ENCODE peak calls at places on chromosome 14, in six cellular contexts. O is neuronal stem cell, J is IMR-90, R is mesenchymal stem cell, Z is H9, B is H1. A is an unnamed sample.

GRCh38 chr14:103141117-103141796 is 18.0 kb downstream of the TNFAIP2 start:
- DNase-seq in R (no peak), B (peak), Z (peak), J (peak), O (no peak), A (peak)

GRCh38 chr14:87996276-87996592 is 3.3 kb upstream of the GALC start:
- DNase-seq in Z (no peak), O (no peak), B (no peak), J (peak), R (no peak), A (peak)

GRCh38 chr14:100428727-100429126 is 105.6 kb downstream of the SLC25A47 start:
- DNase-seq in J (peak), O (no peak), Z (no peak), B (no peak), R (peak), A (no peak)

GRCh38 chr14:38098074-38098846 is 109.4 kb upstream of the SSTR1 start:
- DNase-seq in B (no peak), J (peak), Z (no peak), O (no peak), R (peak), A (no peak)

GRCh38 chr14:98906123-98906995 is 365.6 kb downstream of the BCL11B start:
- DNase-seq in B (no peak), Z (no peak), J (no peak), O (no peak), R (no peak), A (peak)

GRCh38 chr14:24965934-24966593 is 83.9 kb downstream of the STXBP6 start:
- DNase-seq in Z (no peak), J (peak), B (no peak), O (peak), R (peak), A (peak)

GRCh38 chr14:70995671-70996070 is 88.4 kb downstream of the PCNX1 start:
- DNase-seq in R (no peak), Z (peak), O (no peak), J (peak), B (no peak), A (peak)

GRCh38 chr14:60265163-60265562 is 16.1 kb downstream of the PPM1A start:
- DNase-seq in O (no peak), B (no peak), R (no peak), J (no peak), Z (no peak), A (no peak)

GRCh38 chr14:61561657-61562276 is 133.5 kb upstream of the HIF1A start:
- DNase-seq in B (no peak), O (no peak), R (peak), Z (peak), J (peak), A (peak)

GRCh38 chr14:74902941-74903705 is 19.9 kb downstream of the RPS6KL1 start:
- DNase-seq in Z (no peak), R (no peak), B (no peak), J (no peak), O (no peak), A (peak)

GRCh38 chr14:54796961-54797360 is 105.7 kb downstream of the GCH1 start:
- DNase-seq in O (no peak), R (peak), Z (no peak), B (no peak), J (peak), A (no peak)

GRCh38 chr14:39203659-39204606 is 28.9 kb downstream of the PNN start:
- DNase-seq in Z (peak), B (peak), O (no peak), J (no peak), R (no peak), A (peak)

GRCh38 chr14:88993946-88994345 is 169.5 kb downstream of the TTC8 start:
- DNase-seq in R (no peak), J (peak), Z (no peak), B (no peak), O (no peak), A (no peak)

GRCh38 chr14:105773584-105773983 is 247.2 kb downstream of the TMEM121 start:
- DNase-seq in B (no peak), J (no peak), Z (no peak), O (no peak), R (no peak), A (no peak)

GRCh38 chr14:69321601-69322330 is 61.8 kb downstream of the GALNT16 start:
- DNase-seq in Z (no peak), O (no peak), R (no peak), B (no peak), J (no peak), A (no peak)

GRCh38 chr14:36771256-36771655 is 109.6 kb downstream of the PAX9 start:
- DNase-seq in Z (no peak), J (no peak), B (no peak), R (no peak), O (no peak), A (no peak)

GRCh38 chr14:76273346-76273745 is 102.6 kb upstream of the ESRRB start:
- DNase-seq in R (no peak), O (no peak), B (no peak), J (no peak), Z (peak), A (no peak)

GRCh38 chr14:75986439-75986765 is 839 bp downstream of the IFT43 start:
- DNase-seq in O (no peak), J (no peak), Z (no peak), B (no peak), R (no peak), A (no peak)

GRCh38 chr14:35247777-35248475 is 44.3 kb upstream of the PSMA6 start:
- DNase-seq in Z (no peak), B (no peak), O (no peak), J (peak), R (peak), A (peak)

GRCh38 chr14:58167891-58168290 is 15.9 kb upstream of the ARMH4 start:
- DNase-seq in O (no peak), Z (no peak), J (no peak), R (no peak), B (no peak), A (no peak)

GRCh38 chr14:72543325-72543724 is 350.6 kb downstream of the DPF3 start:
- DNase-seq in Z (no peak), O (no peak), R (peak), J (peak), B (no peak), A (no peak)

GRCh38 chr14:79037114-79037513 is 866.9 kb downstream of the NRXN3 start:
- DNase-seq in Z (no peak), J (no peak), O (no peak), B (no peak), R (no peak), A (no peak)

GRCh38 chr14:52077261-52077984 is 8.6 kb upstream of the NID2 start:
- DNase-seq in O (no peak), B (no peak), Z (no peak), J (peak), R (peak), A (no peak)

GRCh38 chr14:61671086-61671485 is 24.2 kb upstream of the HIF1A start:
- DNase-seq in O (no peak), B (no peak), Z (no peak), R (no peak), J (no peak), A (no peak)

GRCh38 chr14:68308695-68309094 is 484.2 kb downstream of the ZFP36L1 start:
- DNase-seq in O (no peak), Z (no peak), B (no peak), R (no peak), J (no peak), A (no peak)

GRCh38 chr14:68305738-68306137 is 486.2 kb downstream of the RAD51B start:
- DNase-seq in B (no peak), Z (no peak), O (no peak), J (no peak), R (no peak), A (no peak)

GRCh38 chr14:68306265-68306933 is 486.5 kb downstream of the ZFP36L1 start:
- DNase-seq in B (no peak), J (no peak), R (no peak), O (no peak), Z (no peak), A (no peak)

GRCh38 chr14:68307769-68308168 is 485.1 kb downstream of the ZFP36L1 start:
- DNase-seq in B (no peak), J (peak), Z (no peak), R (no peak), O (no peak), A (no peak)

GRCh38 chr14:68306934-68307758 is 485.7 kb downstream of the ZFP36L1 start:
- DNase-seq in O (no peak), Z (no peak), J (peak), B (no peak), R (no peak), A (no peak)
- H3K4me2 ChIP-seq in O (no peak), Z (no peak), J (peak), B (no peak), R (no peak), A (no peak)

GRCh38 chr14:31993521-31993941 is 83.6 kb upstream of the ARHGAP5 start:
- DNase-seq in B (no peak), O (no peak), R (peak), J (no peak), Z (no peak), A (no peak)
- H2BK15ac ChIP-seq in B (no peak), O (no peak), R (peak), J (no peak), Z (no peak), A (peak)

DNA sequence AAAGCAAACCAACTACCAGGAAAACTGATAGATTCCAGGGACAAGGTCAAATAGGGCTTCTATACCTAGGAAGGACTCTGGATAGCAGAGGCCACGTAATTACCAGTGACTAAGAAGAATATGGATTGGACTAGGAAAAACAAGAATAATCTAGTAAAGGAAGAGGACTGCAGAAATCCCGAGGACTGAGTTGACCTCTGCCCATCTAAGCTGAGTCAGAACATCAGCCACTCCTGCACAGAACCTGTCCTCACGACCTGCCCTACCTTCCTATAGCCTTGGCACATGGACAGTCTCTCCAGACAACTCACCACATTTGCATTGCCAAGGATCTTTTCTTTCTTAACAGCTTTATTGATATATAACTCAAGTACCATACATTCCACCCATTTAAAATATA is 2.3 kb downstream of the OR6J1 start:
- DNase-seq in B (no peak), R (no peak), O (no peak), J (no peak), Z (no peak), A (no peak)
- H3K4me2 ChIP-seq in B (no peak), R (no peak), O (no peak), J (no peak), Z (no peak), A (no peak)

GRCh38 chr14:85308531-85309300 is 221.2 kb upstream of the FLRT2 start:
- DNase-seq in B (no peak), R (peak), J (no peak), O (no peak), Z (no peak), A (no peak)
- H2BK15ac ChIP-seq in B (no peak), R (no peak), J (no peak), O (no peak), Z (no peak), A (no peak)

DNA sequence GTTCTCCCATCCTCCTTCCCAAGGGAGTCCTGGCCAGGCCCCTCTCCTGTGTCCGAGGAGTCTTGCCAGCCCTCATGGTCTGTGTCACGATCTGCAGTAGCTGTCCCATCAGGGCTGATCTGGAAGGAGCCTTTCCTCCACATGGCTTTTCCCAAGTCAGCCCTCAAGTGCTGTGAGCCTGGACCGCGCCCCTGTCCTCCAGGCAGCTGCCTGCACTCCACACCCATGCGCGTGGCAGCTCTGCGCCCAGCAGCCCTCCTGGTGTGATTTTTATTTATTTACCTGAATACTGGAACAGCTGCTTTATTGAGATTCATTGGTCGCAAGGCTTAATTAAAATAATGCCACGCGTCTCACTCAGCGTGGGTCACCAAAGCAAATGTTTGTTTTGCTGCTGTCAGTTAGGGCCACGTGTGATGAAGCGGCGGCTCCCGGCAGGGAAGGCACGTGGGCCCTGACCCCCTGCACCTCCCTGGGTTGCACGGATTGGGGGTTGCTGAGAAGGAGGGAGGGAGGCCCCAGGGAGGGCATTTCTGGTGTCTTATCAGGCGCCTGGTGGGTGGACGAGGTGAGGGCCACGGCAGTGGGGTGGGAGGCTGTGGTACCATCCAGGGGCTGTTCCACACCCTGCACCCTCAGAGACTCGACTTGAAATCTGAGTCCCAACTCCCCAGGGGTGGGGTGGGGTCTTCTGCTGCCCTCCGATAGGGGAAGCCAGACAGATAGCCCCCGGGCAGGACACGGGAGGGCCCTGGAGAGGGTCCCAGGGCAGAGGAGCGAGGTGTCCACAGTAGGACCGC is 206.3 kb upstream of the C14orf180 start:
- DNase-seq in J (no peak), O (no peak), B (no peak), Z (no peak), R (no peak), A (no peak)
- H3K4me2 ChIP-seq in J (no peak), O (no peak), B (no peak), Z (no peak), R (no peak), A (no peak)